ENCODE peak calls at places on chromosomes 3 and 15, in four cellular contexts. F is K562, U is HepG2, H is Panc1. E is an unnamed sample.
A peak's percentile ranks its signal among the peaks of the same experiment; 100 is the strongest.

GRCh38 chr3:197516517-197516889 is 39.3 kb downstream of the BDH1 start:
- DNase-seq in F (peak; percentile 71), H (peak; percentile 67), U (peak; percentile 78), E (peak; percentile 83)

GRCh38 chr15:40108061-40108854 is 421 bp downstream of the BMF start:
- DNase-seq in F (no peak), H (no peak), U (no peak), E (no peak)

GRCh38 chr3:129688310-129688895 is 81.9 kb upstream of the PLXND1 start:
- DNase-seq in H (no peak), U (peak; percentile 78), F (no peak), E (no peak)

GRCh38 chr3:85161544-85161943 is 202.8 kb downstream of the CADM2 start:
- DNase-seq in U (peak; percentile 20), F (no peak), H (peak; percentile 27), E (no peak)

GRCh38 chr3:114716916-114717315 is 423.1 kb downstream of the TIGIT start:
- DNase-seq in U (no peak), H (no peak), F (no peak), E (no peak)

GRCh38 chr3:171700653-171701052 is 109.6 kb downstream of the PLD1 start:
- DNase-seq in U (no peak), F (no peak), H (no peak), E (no peak)

GRCh38 chr15:39140060-39140604 is 440.7 kb upstream of the THBS1 start:
- DNase-seq in H (no peak), U (peak; percentile 67), F (peak; percentile 72), E (no peak)

GRCh38 chr3:41900265-41900664 is 61.6 kb downstream of the ULK4 start:
- DNase-seq in H (no peak), F (peak; percentile 29), U (no peak), E (no peak)

GRCh38 chr3:170419301-170420087 is 826 bp downstream of the CLDN11 start:
- DNase-seq in F (no peak), H (no peak), U (no peak), E (no peak)

GRCh38 chr15:38707802-38708671 is 143.4 kb upstream of the RASGRP1 start:
- DNase-seq in U (peak; percentile 39), F (peak; percentile 58), H (no peak), E (peak; percentile 53)

GRCh38 chr3:141383555-141384129 is 15.3 kb downstream of the ZBTB38 start:
- DNase-seq in H (no peak), U (no peak), F (no peak), E (no peak)

GRCh38 chr15:85840079-85840801 is 45.5 kb upstream of the KLHL25 start:
- DNase-seq in F (peak; percentile 73), H (no peak), U (peak; percentile 85), E (peak; percentile 77)

GRCh38 chr3:58414538-58415197 is 19.0 kb downstream of the PDHB start:
- DNase-seq in H (no peak), F (peak; percentile 47), U (peak; percentile 38), E (peak; percentile 44)

GRCh38 chr3:23442598-23443383 is 239.7 kb downstream of the UBE2E2 start:
- DNase-seq in H (no peak), F (no peak), U (no peak), E (no peak)

GRCh38 chr3:157176108-157176507 is 16.2 kb upstream of the CCNL1 start:
- DNase-seq in H (no peak), U (no peak), F (no peak), E (no peak)

GRCh38 chr3:129317014-129317771 is 38.5 kb downstream of the HMCES start:
- DNase-seq in U (no peak), F (no peak), H (no peak), E (no peak)

GRCh38 chr15:58546635-58547627 is 115.1 kb downstream of the LIPC start:
- DNase-seq in F (peak; percentile 97), U (peak; percentile 83), H (peak; percentile 77), E (peak; percentile 76)

GRCh38 chr3:59381282-59381681 is 331.5 kb upstream of the CFAP20DC start:
- DNase-seq in H (no peak), F (no peak), U (no peak), E (no peak)

GRCh38 chr3:158771982-158772381 is 29.9 kb upstream of the MFSD1 start:
- DNase-seq in U (no peak), F (no peak), H (no peak), E (no peak)

GRCh38 chr3:187012609-187013051 is 82.3 kb downstream of the ST6GAL1 start:
- DNase-seq in H (no peak), U (no peak), F (no peak), E (no peak)

DNA sequence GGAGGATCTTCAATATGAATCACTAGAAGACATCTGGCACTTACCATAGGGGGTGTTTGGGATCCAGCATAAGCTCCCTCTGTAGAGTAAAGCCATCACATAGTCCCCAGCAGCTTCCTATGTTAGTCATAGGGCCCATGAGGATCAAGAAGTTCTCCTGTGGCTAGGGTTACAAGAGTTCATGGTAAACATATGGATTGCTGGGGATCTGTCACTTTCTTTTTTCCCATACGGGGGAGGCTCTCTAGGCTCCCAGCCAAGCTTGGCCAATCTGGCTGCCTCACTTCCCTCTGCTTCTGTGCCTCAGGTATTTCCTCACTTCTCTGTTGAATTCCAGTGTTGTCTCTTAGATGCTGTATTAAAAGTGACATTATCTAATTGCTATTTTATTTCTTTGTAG is 597.9 kb downstream of the PDCD6IP start:
- DNase-seq in U (no peak), H (no peak), F (no peak), E (no peak)
- TF ChIP-seq TCF7L2 in U (no peak), H (no peak), F (no peak), E (no peak)

DNA sequence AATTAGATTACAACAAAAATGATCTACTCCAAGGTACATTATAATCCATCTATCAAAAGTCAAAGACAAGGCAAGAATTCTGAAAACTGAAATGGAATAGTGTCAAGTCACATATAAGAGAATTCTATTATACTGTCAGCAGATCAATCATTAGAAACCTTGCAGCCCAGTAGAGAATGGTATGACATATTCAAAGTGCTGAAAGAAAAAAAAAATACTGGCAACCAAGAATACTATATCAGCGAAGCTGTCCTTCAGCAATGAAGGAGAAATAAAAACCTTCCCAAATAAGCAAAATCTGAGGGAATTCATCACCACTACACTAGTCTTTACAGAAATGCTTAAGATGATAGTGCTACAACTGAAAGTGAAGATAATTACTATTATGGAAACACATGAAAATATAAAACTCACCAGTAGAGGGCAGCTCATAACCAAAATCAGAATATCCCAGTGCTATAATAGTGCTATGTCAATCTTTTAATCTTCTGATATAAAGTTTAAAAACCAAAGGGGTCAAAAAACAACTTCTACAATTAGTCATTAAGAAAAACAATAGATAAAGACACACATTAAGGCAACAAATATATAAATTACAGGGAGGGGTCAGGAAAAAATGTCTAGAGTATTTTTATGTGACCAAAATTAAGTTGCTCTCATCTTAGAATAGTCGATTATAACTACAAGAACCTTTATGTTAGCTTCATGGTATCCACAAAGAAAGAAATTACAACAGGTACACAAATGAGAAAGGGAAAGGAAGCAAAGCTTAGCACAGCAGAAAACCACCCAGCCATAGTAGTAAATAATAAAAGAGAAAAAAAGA is 190.7 kb upstream of the CNTN6 start:
- DNase-seq in F (peak; percentile 26), U (no peak), H (no peak), E (no peak)
- TF ChIP-seq TCF7L2 in F (no peak), U (no peak), H (no peak), E (no peak)

GRCh38 chr3:3110299-3110630 is at the start of gene IL5RA:
- DNase-seq in U (no peak), H (no peak), F (no peak), E (no peak)
- TF ChIP-seq TCF7L2 in U (no peak), H (no peak), F (no peak), E (no peak)

DNA sequence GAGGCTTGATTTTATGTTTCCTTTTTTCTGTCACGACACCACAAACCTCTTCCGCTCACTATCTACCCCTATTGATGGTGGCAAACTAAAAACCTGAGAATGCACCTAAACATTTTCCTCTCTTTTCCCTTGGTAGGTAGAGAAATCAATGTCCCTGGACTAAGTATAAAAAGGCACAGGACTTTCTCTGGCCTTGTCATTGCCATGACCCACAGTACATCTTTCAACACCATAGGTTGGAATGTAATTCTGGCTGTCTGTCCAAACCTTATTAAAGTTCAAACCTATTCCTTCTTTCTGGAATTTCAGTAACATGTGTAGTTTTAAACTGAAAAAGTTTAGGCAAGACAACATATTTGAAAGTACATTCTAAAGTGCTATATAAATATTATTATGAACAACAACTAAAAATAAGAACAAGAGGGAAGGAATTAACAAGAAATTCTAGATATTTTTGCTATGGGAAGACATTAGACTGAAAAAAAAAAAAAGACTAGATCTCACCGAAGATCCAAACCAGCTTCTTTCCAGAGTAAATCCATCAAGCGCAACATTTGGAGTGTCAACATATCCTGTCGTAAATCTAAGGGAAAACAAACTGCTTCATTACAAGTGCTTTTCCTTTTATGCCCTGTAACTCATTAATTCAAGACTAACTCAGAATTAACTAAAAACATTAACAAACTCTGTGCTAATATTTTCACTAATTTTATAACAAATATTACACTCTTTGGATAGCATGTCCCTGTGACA is 73.1 kb downstream of the FAIM start:
- DNase-seq in U (no peak), H (no peak), F (no peak), E (no peak)
- TF ChIP-seq TCF7L2 in U (no peak), H (peak; percentile 27), F (no peak), E (no peak)

GRCh38 chr3:4759689-4760312 is 219.4 kb upstream of the BHLHE40 start:
- DNase-seq in H (no peak), U (no peak), F (peak; percentile 63), E (no peak)
- TF ChIP-seq TCF7L2 in H (no peak), U (no peak), F (no peak), E (no peak)

GRCh38 chr15:37015476-37015875 is 84.9 kb downstream of the MEIS2 start:
- DNase-seq in F (no peak), H (no peak), U (no peak), E (no peak)
- TF ChIP-seq TCF7L2 in F (no peak), H (no peak), U (no peak), E (no peak)

GRCh38 chr3:191869738-191870418 is 408.9 kb downstream of the PYDC2 start:
- DNase-seq in U (no peak), H (no peak), F (no peak), E (no peak)
- TF ChIP-seq TCF7L2 in U (no peak), H (no peak), F (no peak), E (no peak)

GRCh38 chr3:33060609-33061337 is 36.2 kb downstream of the GLB1 start:
- DNase-seq in U (no peak), H (no peak), F (no peak), E (no peak)
- TF ChIP-seq TCF7L2 in U (no peak), H (no peak), F (no peak), E (no peak)

DNA sequence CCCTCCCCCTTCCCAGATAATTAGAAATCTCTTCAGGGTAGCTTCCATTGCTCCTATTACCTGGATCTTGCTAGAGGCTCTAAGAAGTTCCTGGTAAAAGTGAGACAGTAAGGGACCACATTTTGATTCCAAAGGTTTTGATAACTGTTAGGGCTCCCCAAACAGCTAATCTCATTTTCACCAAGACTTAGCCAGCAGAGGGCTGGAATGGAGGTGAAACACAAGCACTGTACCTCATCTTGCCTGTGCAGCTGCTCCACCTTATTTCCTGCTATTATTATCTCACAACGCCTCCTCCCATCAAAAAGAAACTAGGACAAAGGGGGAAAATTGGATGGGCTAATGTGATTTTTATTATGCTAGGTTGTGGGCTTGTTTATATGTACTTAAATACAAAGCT is 7.3 kb downstream of the SETD5 start:
- DNase-seq in U (no peak), F (peak; percentile 69), H (no peak), E (no peak)
- TF ChIP-seq TCF7L2 in U (no peak), F (no peak), H (no peak), E (no peak)

E was measured in HCT116.